ENCODE peak calls at places on chromosomes 7 and 10, in nine cellular contexts. C, B, Y, N, W, R, H, I and M are unnamed samples.

GRCh38 chr7:72015106-72015505 is 397.0 kb downstream of the CALN1 start:
- DNase-seq in R (no peak), I (no peak), Y (no peak), H (no peak), B (no peak), C (no peak), W (no peak), N (no peak), M (no peak)

GRCh38 chr7:102409340-102409739 is 13.2 kb downstream of the PRKRIP1 start:
- DNase-seq in C (no peak), Y (no peak), I (no peak), H (no peak), W (no peak), N (no peak), B (no peak), R (no peak), M (no peak)

GRCh38 chr7:91941450-91941849 is 788 bp downstream of the AKAP9 start:
- DNase-seq in B (peak), C (peak), Y (peak), W (no peak), N (peak), H (peak), I (peak), R (no peak), M (no peak)

GRCh38 chr7:138033241-138033640 is 31.4 kb upstream of the CREB3L2 start:
- DNase-seq in I (no peak), R (no peak), N (no peak), H (no peak), B (no peak), C (no peak), Y (no peak), W (no peak), M (no peak)

GRCh38 chr10:70908426-70909296 is 20.3 kb upstream of the PCBD1 start:
- DNase-seq in R (no peak), B (no peak), Y (no peak), N (no peak), H (no peak), W (no peak), C (no peak), I (no peak), M (no peak)

GRCh38 chr7:83077328-83077727 is 85.4 kb downstream of the PCLO start:
- DNase-seq in H (no peak), R (no peak), C (no peak), B (no peak), I (no peak), N (no peak), W (no peak), Y (no peak), M (no peak)

GRCh38 chr7:73778801-73779389 is 8.8 kb upstream of the CLDN3 start:
- DNase-seq in R (no peak), H (no peak), N (no peak), C (no peak), W (no peak), Y (no peak), I (no peak), B (no peak), M (no peak)

GRCh38 chr10:109966961-109967738 is 40.6 kb upstream of the ADD3 start:
- DNase-seq in N (peak), Y (peak), H (peak), B (no peak), W (no peak), I (peak), C (no peak), R (no peak), M (no peak)

GRCh38 chr10:122225324-122225723 is 45.8 kb upstream of the BTBD16 start:
- DNase-seq in R (no peak), Y (no peak), C (no peak), B (no peak), I (no peak), H (no peak), N (no peak), W (no peak), M (no peak)

GRCh38 chr10:110495731-110496552 is 1.8 kb upstream of the DUSP5 start:
- DNase-seq in Y (peak), R (no peak), B (no peak), W (peak), I (peak), N (peak), C (no peak), H (peak), M (no peak)

GRCh38 chr7:135843214-135843613 is 94.6 kb upstream of the FAM180A start:
- DNase-seq in I (no peak), H (no peak), W (no peak), C (no peak), R (no peak), B (no peak), N (no peak), Y (no peak), M (no peak)

GRCh38 chr10:7090529-7090928 is 320.3 kb downstream of the SFMBT2 start:
- DNase-seq in Y (no peak), R (no peak), C (no peak), N (no peak), I (peak), W (no peak), B (no peak), H (no peak), M (no peak)

GRCh38 chr10:32139223-32140073 is 83.2 kb upstream of the KIF5B start:
- DNase-seq in Y (peak), W (peak), C (no peak), R (peak), H (peak), I (peak), B (no peak), N (peak), M (peak)
- TF ChIP-seq CTCF in Y (peak), W (peak), C (no peak), R (no peak), H (no peak), I (peak), B (no peak), N (peak), M (no peak)

GRCh38 chr10:119595715-119596515 is 849 bp downstream of the TIAL1 start:
- DNase-seq in R (peak), H (peak), Y (peak), W (no peak), N (peak), B (peak), C (peak), I (peak), M (no peak)

GRCh38 chr10:119596537-119597404 is at the start of gene TIAL1:
- DNase-seq in W (peak), R (peak), C (peak), B (peak), I (peak), N (peak), Y (peak), H (peak), M (peak)

GRCh38 chr10:119597405-119598186 is 832 bp upstream of the TIAL1 start:
- DNase-seq in C (no peak), H (no peak), N (no peak), W (no peak), B (no peak), R (no peak), I (no peak), Y (no peak), M (no peak)

GRCh38 chr10:119598397-119598796 is 1.6 kb upstream of the TIAL1 start:
- DNase-seq in Y (no peak), R (no peak), N (no peak), B (no peak), I (no peak), W (no peak), H (no peak), C (no peak), M (no peak)

DNA sequence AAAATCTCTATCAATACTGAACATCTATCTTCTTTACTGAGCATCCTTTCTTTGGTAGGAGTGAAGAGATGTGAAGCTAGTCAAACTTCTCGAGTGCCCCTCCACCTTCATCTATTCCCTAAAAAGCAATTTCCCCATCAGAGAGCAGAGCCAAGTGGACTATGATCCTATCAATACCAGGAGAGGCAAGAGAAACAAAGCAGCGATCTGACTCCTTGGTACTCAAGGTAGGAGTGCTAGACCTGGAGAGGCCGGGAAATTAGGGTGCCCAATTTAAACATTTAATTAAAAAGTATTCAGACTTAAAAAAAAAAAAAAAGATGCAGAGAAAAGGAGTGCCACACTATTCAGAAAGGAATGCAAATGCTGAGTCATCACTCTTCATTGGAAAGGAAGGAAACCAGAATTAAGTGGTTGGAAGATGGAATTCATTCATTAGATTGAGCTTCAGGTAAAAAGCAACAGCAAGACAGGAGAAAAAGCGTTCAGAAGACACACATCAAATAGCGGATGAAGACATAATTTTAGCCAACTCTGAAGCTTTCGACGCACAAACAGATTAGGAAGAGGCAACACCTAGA is 1.5 kb downstream of the TIAL1 start:
- DNase-seq in R (no peak), C (no peak), W (no peak), Y (no peak), I (peak), H (peak), B (no peak), N (no peak), M (no peak)
- TF ChIP-seq CTCF in R (no peak), C (no peak), W (no peak), Y (no peak), I (no peak), H (no peak), B (no peak), N (no peak), M (no peak)

DNA sequence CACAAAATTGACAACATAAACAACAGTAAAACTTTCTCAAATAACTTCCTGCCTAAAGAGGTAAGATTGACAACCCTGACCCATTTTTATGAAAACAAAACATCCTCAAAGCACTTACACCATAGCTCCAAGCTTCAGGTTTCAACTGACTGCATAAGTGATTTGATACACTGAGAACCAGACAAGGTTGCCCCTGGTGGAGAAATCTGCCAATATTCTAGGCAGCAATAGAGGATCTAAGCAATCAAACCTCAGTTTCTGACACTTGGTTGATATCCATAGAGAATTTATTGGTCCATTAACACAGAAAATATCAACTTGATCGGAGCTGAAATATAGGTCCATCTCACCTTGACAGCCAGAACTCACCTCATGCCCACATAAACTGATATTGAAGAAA is 147.8 kb downstream of the ELAPOR2 start:
- DNase-seq in H (no peak), Y (no peak), B (no peak), I (peak), C (no peak), R (no peak), W (no peak), N (no peak), M (no peak)
- TF ChIP-seq CTCF in H (no peak), Y (no peak), B (no peak), I (peak), C (no peak), R (no peak), W (no peak), N (no peak), M (peak)

GRCh38 chr7:43890468-43890867 is 15.9 kb downstream of the URGCP start:
- DNase-seq in R (no peak), W (no peak), C (no peak), H (no peak), N (no peak), I (no peak), Y (no peak), B (no peak), M (no peak)
- TF ChIP-seq CTCF in R (no peak), W (no peak), C (no peak), H (no peak), N (no peak), I (no peak), Y (no peak), B (no peak), M (no peak)